ENCODE peak calls at places on chromosomes 2 and 18, in eight cellular contexts. I is activated CD4-positive, alpha-beta T cell treated with anti-CD3 and anti-CD28 coated beads for 1 hour; E is BE2C; W is sigmoid colon; X is cardiac septum; P is tibial nerve; B is M059J; A is activated T-cell treated with anti-CD3 and anti-CD28 coated beads for 1 hour. S is an unnamed sample.

GRCh38 chr2:80340022-80340421 is 35.5 kb upstream of the LRRTM1 start:
- DNase-seq in I (no peak), E (no peak), W (no peak), X (no peak), P (no peak), B (no peak), A (no peak), S (no peak)

GRCh38 chr18:13611058-13611615 is 115.2 kb downstream of the FAM210A start:
- DNase-seq in I (no peak), E (no peak), W (peak), X (no peak), P (no peak), B (peak), A (no peak), S (no peak)

GRCh38 chr18:54828290-54828871 is at the start of gene RAB27B:
- DNase-seq in I (peak), E (peak), W (peak), X (peak), P (peak), B (peak), A (peak), S (peak)

GRCh38 chr2:236862961-236863728 is 222.5 kb upstream of the COPS8 start:
- DNase-seq in I (no peak), E (no peak), W (peak), X (no peak), P (no peak), B (peak), A (no peak), S (no peak)

GRCh38 chr18:41871229-41872000 is 83.6 kb upstream of the PIK3C3 start:
- DNase-seq in I (no peak), E (no peak), W (no peak), X (no peak), P (no peak), B (no peak), A (no peak), S (no peak)

GRCh38 chr2:6083131-6083530 is 390.9 kb downstream of the SOX11 start:
- DNase-seq in I (no peak), E (no peak), W (no peak), X (no peak), P (no peak), B (no peak), A (no peak), S (no peak)

GRCh38 chr2:122539311-122539710 is 783.9 kb downstream of the TSN start:
- DNase-seq in I (no peak), E (no peak), W (no peak), X (no peak), P (no peak), B (no peak), A (no peak), S (no peak)

GRCh38 chr2:176626796-176627195 is 357.6 kb downstream of the MTX2 start:
- DNase-seq in I (no peak), E (no peak), W (no peak), X (no peak), P (no peak), B (peak), A (no peak), S (no peak)

GRCh38 chr2:53559302-53559967 is 208.2 kb upstream of the CHAC2 start:
- DNase-seq in I (no peak), E (no peak), W (no peak), X (no peak), P (no peak), B (peak), A (no peak), S (no peak)

GRCh38 chr2:6081542-6081872 is 389.3 kb downstream of the SOX11 start:
- DNase-seq in I (no peak), E (no peak), W (no peak), X (no peak), P (no peak), B (no peak), A (no peak), S (no peak)

GRCh38 chr18:2686349-2686968 is 30.9 kb downstream of the SMCHD1 start:
- DNase-seq in I (no peak), E (no peak), W (no peak), X (no peak), P (no peak), B (peak), A (no peak), S (no peak)

GRCh38 chr2:127410871-127411396 is 7.3 kb upstream of the PROC start:
- DNase-seq in I (no peak), E (no peak), W (no peak), X (no peak), P (no peak), B (peak), A (no peak), S (no peak)

GRCh38 chr2:20953146-20953824 is 90.6 kb downstream of the APOB start:
- DNase-seq in I (no peak), E (no peak), W (no peak), X (no peak), P (no peak), B (no peak), A (no peak), S (no peak)